ENCODE peak calls at places on chromosomes 5 and 9, in seven cellular contexts. J is IMR-90, N is mesendoderm, V is H9, D is neuronal stem cell, W is H1, U is trophoblast cell. I is an unnamed sample. For H3K4me1, the result is how much of the 10 kb centered on the place peaks cover.

GRCh38 chr9:122356627-122357026 is 14.2 kb upstream of the PTGS1 start:
- DNase-seq in J (no peak), N (no peak), V (peak), D (no peak), W (no peak), U (no peak), I (no peak)

GRCh38 chr9:94945191-94946144 is 219.0 kb downstream of the AOPEP start:
- DNase-seq in J (peak), N (peak), V (no peak), D (no peak), W (no peak), U (peak), I (peak)

GRCh38 chr5:120293796-120294195 is 170.3 kb upstream of the PRR16 start:
- DNase-seq in J (peak), N (no peak), V (no peak), D (no peak), W (no peak), U (no peak), I (peak)

GRCh38 chr9:129359871-129360536 is 181.9 kb upstream of the IER5L start:
- DNase-seq in J (no peak), N (no peak), V (no peak), D (no peak), W (no peak), U (no peak), I (no peak)

GRCh38 chr5:1021136-1021968 is 12.8 kb downstream of the NKD2 start:
- DNase-seq in J (no peak), N (peak), V (peak), D (no peak), W (no peak), U (no peak), I (no peak)

GRCh38 chr5:164475339-164475977 is 970.0 kb downstream of the MAT2B start:
- DNase-seq in J (peak), N (peak), V (no peak), D (no peak), W (no peak), U (no peak), I (peak)

GRCh38 chr9:94907246-94907936 is 180.9 kb downstream of the AOPEP start:
- DNase-seq in J (no peak), N (no peak), V (no peak), D (no peak), W (peak), U (no peak), I (no peak)

GRCh38 chr5:114055318-114055788 is 306.5 kb upstream of the KCNN2 start:
- DNase-seq in J (peak), N (peak), V (peak), D (peak), W (peak), U (no peak), I (peak)

GRCh38 chr9:113155911-113156559 is 5.2 kb downstream of the SLC31A2 start:
- DNase-seq in J (no peak), N (no peak), V (no peak), D (no peak), W (no peak), U (no peak), I (no peak)

DNA sequence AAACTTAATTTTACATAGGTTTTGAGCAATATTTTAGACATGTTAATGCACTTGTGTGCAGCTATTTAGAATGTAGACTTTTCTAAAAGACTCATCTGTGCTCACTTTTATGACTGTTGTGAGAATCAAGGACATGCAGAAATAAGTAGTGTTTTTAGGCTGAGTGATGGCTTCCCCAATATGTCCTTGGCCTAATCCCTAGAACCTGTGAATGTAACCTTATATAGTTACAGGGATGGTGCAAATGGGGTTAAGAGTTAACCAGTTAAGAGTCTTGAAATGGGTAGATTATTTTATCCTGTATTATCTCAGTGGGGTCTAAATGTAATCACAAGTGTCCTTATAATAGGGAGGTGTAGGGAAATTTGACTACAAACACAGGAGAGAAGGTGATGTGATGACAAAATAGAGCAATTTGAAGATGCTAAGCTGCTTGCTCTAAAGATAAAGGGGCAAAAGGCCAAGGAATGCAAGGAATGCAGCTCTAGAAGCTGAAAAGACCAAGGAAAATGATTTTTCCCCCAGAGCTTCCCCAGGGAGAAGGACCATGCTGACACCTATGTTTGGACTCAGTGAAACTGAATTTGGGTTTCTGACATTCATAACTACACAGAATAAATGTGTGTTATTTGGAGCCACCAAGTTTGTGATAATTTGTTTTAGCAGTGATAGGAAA is 298.0 kb upstream of the PAPPA start:
- DNase-seq in J (peak), N (peak), V (no peak), D (peak), W (no peak), U (no peak), I (no peak)
- H3K4me1 ChIP-seq in J (under half), N (under half), V (under half), D (under half), W (under half), U (under half), I (under half)

DNA sequence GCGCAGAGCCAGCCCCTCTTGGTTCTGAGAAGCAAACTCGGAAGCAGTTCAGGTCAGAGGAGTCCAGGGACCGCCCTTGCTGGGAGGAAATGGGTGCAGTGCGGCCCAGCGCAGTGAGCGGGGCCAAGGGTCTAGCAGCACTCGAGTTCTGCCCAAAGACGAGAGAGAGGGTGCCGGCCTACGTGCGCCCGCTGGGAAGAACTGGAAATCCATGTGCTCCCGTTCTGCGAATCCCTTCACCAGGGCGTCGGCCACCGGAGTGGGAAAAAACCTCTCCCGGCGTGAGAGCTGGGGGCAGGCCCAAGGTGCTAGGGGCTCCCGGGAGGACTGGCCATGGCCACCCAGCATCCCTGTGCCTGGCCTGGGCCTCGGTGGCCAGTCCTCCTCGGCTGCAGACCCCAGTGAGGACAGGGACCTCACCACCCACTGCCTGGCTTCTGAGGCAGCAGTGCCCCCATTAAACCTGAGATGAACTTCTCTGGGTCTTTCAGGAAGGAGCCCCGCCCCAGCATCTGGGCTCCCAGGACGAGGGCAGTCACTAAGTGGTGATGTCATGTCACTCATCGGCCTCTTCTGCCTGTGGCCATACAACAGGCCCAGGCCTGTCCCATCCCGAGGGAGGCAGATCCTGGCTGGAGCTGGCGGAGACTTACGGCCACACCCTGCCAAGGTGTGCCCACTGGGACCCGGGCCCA is 10.6 kb downstream of the TMEM250 start:
- DNase-seq in J (no peak), N (no peak), V (peak), D (no peak), W (no peak), U (peak), I (no peak)
- H3K23ac ChIP-seq in J (no peak), N (no peak), V (no peak), D (peak), W (no peak), U (no peak), I (no peak)

GRCh38 chr5:76403963-76404693 is 1.0 kb downstream of the IQGAP2 start:
- DNase-seq in J (no peak), N (peak), V (peak), D (peak), W (peak), U (no peak), I (no peak)

GRCh38 chr5:76404694-76405306 is 1.7 kb downstream of the IQGAP2 start:
- DNase-seq in J (no peak), N (no peak), V (no peak), D (no peak), W (no peak), U (no peak), I (no peak)

GRCh38 chr5:76402880-76403712 is at the start of gene IQGAP2:
- DNase-seq in J (peak), N (peak), V (peak), D (peak), W (peak), U (peak), I (peak)

GRCh38 chr5:76402251-76402879 is 720 bp upstream of the IQGAP2 start:
- DNase-seq in J (no peak), N (peak), V (peak), D (peak), W (no peak), U (peak), I (no peak)

DNA sequence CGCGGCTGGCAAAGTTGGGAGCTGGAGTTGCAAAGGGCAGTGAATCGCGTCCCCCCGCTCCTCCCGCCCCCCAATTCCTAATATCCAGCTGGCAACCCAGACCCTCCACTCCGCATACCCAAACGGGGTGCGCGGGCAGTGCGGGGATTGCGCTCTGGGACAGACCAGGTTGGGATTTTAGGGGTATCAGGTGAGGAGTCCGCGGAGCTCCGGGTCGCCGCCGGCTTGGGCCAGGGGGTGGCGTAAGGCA is 553 bp downstream of the IQGAP2 start:
- DNase-seq in J (no peak), N (no peak), V (no peak), D (peak), W (peak), U (no peak), I (no peak)
- H3K9ac ChIP-seq in J (no peak), N (peak), V (peak), D (peak), W (no peak), U (no peak), I (no peak)

GRCh38 chr9:37944266-37944650 is 40.3 kb upstream of the SLC25A51 start:
- DNase-seq in J (no peak), N (no peak), V (no peak), D (no peak), W (no peak), U (no peak), I (no peak)
- H3K4me1 ChIP-seq in J (under half), N (under half), V (under half), D (under half), W (under half), U (half or more), I (half or more)

GRCh38 chr5:124570285-124571035 is 176.0 kb downstream of the ZNF608 start:
- DNase-seq in J (no peak), N (no peak), V (no peak), D (no peak), W (no peak), U (no peak), I (no peak)

GRCh38 chr5:124561451-124561850 is 185.0 kb downstream of the ZNF608 start:
- DNase-seq in J (peak), N (no peak), V (no peak), D (no peak), W (no peak), U (no peak), I (no peak)

DNA sequence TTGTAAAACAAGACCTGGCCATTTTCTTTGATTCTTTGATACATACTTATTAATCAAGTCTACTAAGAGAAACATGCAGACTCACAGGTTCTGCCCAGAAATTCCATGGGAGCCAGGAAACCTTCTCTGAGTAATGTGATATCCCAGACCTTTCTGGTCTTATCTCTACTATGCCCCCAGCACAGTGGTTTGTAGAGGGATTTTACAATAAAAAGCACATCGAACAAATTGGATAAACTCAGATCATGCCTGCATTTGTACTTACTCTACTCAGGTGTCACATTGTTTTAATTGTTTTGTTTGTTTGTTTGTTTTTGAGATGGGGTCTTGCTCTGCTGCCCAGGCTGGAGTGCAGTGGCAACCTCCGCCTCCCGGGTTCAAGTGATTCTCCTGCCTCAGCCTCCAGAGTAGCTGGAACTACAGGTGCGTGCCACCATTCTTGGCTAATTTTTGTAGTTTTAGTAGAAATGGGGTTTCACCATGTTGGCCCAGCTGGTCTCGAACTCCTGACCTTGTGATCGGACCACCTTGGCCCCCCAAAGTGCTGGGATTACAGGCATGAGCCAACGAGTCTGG is 179.5 kb downstream of the ZNF608 start:
- DNase-seq in J (no peak), N (no peak), V (no peak), D (no peak), W (no peak), U (no peak), I (no peak)
- H3K23ac ChIP-seq in J (no peak), N (no peak), V (no peak), D (no peak), W (no peak), U (no peak), I (no peak)

GRCh38 chr9:133841167-133841812 is 103.1 kb upstream of the SARDH start:
- DNase-seq in J (no peak), N (no peak), V (no peak), D (no peak), W (no peak), U (no peak), I (no peak)

GRCh38 chr9:133842174-133842573 is 104.0 kb upstream of the SARDH start:
- DNase-seq in J (no peak), N (peak), V (peak), D (no peak), W (no peak), U (peak), I (no peak)

GRCh38 chr9:133838859-133839507 is 100.8 kb upstream of the SARDH start:
- DNase-seq in J (no peak), N (no peak), V (no peak), D (no peak), W (no peak), U (no peak), I (no peak)

GRCh38 chr9:133837644-133838597 is 99.8 kb upstream of the SARDH start:
- DNase-seq in J (no peak), N (no peak), V (no peak), D (peak), W (no peak), U (no peak), I (no peak)

GRCh38 chr9:133839822-133840329 is 101.7 kb upstream of the SARDH start:
- DNase-seq in J (peak), N (peak), V (peak), D (no peak), W (no peak), U (peak), I (peak)
- H3K9ac ChIP-seq in J (no peak), N (peak), V (no peak), D (no peak), W (no peak), U (no peak), I (no peak)

DNA sequence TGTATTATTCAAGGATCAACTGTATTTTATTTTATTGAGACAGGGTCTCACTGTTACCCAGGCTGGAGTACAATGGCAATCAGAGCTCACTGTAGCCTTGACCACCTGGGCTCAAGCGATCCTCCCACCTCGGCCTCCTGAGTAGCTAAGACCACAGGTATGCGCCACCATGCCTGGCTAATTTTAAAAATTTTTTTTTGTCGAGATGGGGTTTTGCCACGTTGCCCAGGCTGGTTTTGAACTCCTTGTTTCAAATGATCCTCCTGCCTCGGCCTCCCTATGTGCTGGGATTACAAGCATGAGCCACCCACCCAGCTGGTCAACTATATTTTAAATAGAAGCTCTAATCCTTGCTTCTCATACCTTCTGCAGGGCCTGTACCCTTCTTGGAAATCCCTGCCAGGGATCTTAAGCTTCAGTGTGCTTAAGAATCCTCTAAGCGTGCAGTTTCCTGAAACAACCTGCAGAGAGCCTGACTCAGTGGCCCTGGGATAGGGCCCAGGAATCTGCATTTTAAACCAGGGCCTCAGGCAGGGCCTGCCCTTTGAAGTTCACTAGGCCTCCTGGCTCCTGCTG is 2.9 kb downstream of the AKNA start:
- DNase-seq in J (no peak), N (no peak), V (no peak), D (no peak), W (no peak), U (peak), I (no peak)
- H3K4me1 ChIP-seq in J (under half), N (under half), V (under half), D (under half), W (under half), U (under half), I (under half)

GRCh38 chr9:92718086-92719001 is 46.3 kb downstream of the BICD2 start:
- DNase-seq in J (no peak), N (no peak), V (no peak), D (no peak), W (peak), U (no peak), I (no peak)
- H3K23ac ChIP-seq in J (no peak), N (no peak), V (no peak), D (no peak), W (no peak), U (no peak), I (no peak)

DNA sequence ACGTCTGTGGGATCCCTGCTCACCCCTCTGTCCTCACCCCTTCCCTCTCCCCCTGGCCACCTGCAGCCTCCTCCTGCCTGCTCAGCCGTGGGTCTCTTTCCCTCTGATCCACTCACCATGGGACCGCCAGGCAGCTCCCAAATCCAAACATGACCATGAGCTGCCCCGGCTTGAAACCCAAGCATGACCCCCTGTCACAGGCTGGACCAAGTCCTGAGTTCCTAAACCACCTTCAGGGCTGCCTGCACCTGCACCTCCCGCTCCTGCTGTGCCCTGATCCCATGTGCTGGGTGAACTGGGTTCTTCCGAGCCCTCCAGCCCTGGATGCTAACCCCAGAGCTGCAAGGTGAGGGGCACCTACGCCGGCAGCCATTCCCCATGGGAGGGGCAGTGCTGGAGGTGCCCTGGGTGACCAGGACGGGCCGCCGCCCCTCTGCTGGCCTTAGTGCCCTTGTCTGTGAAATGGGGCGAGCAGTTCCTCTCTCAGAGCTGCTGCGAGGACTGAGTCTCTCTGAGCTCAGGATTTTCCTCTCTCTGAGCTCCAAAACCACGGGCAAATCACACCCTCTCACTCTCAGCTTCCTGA is 149.6 kb downstream of the GAPVD1 start:
- DNase-seq in J (no peak), N (no peak), V (no peak), D (no peak), W (no peak), U (no peak), I (no peak)
- H3K9ac ChIP-seq in J (no peak), N (no peak), V (no peak), D (no peak), W (no peak), U (no peak), I (no peak)

DNA sequence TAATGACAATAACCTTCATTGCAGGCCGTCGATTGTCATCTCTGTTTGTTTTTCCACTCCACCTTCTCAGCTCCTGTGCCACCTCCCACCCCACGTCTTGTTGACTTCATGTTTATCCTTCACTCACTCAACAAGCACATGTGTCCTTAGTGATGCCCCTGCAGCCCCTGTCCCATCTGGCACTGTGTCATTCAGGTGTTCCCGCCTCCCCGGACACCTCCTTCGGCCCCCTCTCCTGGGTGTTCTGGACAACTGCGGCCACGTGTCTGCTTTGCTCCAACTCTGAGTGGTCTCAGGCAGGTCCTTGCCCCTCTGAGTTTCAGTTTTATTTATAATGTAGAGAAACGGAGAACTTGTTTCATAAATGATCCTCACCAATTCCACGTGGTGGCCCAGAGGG is 91.0 kb upstream of the COL5A1 start:
- DNase-seq in J (no peak), N (peak), V (no peak), D (no peak), W (no peak), U (no peak), I (no peak)
- H3K4me1 ChIP-seq in J (under half), N (under half), V (under half), D (under half), W (under half), U (under half), I (half or more)

I was measured in mesenchymal stem cell.